ENCODE peak calls at places on chromosomes 12 and 14, in eight cellular contexts. L is NCI-H1694 treated with DMSO at 0.1 percent for 48 hours; C is stimulated activated naive CD4-positive, alpha-beta T cell; H is HS-27A; J is D341Med; D is left colon; P is stimulated activated CD8-positive, alpha-beta memory T cell treated with anti-CD3 and anti-CD28 coated beads, Interleukin-7, amount 100 ng/mL, for 1 hour; B is hypothalamus. Y is an unnamed sample.

GRCh38 chr12:56836800-56837663 is 73.9 kb downstream of the HSD17B6 start:
- DNase-seq in L (no peak), C (no peak), H (peak), J (no peak), D (no peak), P (no peak), B (no peak), Y (no peak)

GRCh38 chr14:92928258-92928629 is 5.3 kb downstream of the CHGA start:
- DNase-seq in L (no peak), C (no peak), H (no peak), J (no peak), D (no peak), P (no peak), B (no peak), Y (no peak)

GRCh38 chr12:131543040-131543439 is 167.8 kb upstream of the SFSWAP start:
- DNase-seq in L (no peak), C (no peak), H (no peak), J (no peak), D (no peak), P (no peak), B (no peak), Y (no peak)

GRCh38 chr14:100524233-100524932 is 62.8 kb downstream of the BEGAIN start:
- DNase-seq in L (peak), C (no peak), H (no peak), J (peak), D (no peak), P (no peak), B (no peak), Y (no peak)

GRCh38 chr12:92656911-92657310 is 45.9 kb upstream of the PLEKHG7 start:
- DNase-seq in L (no peak), C (no peak), H (no peak), J (no peak), D (no peak), P (no peak), B (no peak), Y (no peak)

GRCh38 chr14:24986206-24986893 is 63.6 kb downstream of the STXBP6 start:
- DNase-seq in L (no peak), C (no peak), H (no peak), J (no peak), D (no peak), P (no peak), B (peak), Y (peak)

GRCh38 chr12:106044773-106045172 is 94.0 kb downstream of the NUAK1 start:
- DNase-seq in L (no peak), C (no peak), H (peak), J (no peak), D (no peak), P (no peak), B (no peak), Y (no peak)

GRCh38 chr12:3809357-3810015 is 56.6 kb upstream of the CRACR2A start:
- DNase-seq in L (no peak), C (no peak), H (no peak), J (no peak), D (no peak), P (no peak), B (no peak), Y (no peak)

GRCh38 chr14:61229475-61229888 is 51.7 kb downstream of the TMEM30B start:
- DNase-seq in L (no peak), C (no peak), H (no peak), J (no peak), D (no peak), P (no peak), B (no peak), Y (no peak)

Y was measured in anterior cingulate cortex.